ENCODE peak calls at places on chromosomes 1 and 21, in five cellular contexts. Z is mammary epithelial cell, H is PC-3, Y is neural progenitor cell, F is IMR-90. G is an unnamed sample.

GRCh38 chr1:176996455-176997090 is 167.9 kb downstream of the ASTN1 start:
- DNase-seq in Z (no peak), H (no peak), Y (peak), F (no peak), G (no peak)

GRCh38 chr1:209106861-209107260 is 476.7 kb upstream of the CAMK1G start:
- DNase-seq in Z (no peak), H (no peak), Y (no peak), F (no peak), G (no peak)

GRCh38 chr1:216670118-216670870 is 52.9 kb downstream of the ESRRG start:
- DNase-seq in Z (peak), H (peak), Y (no peak), F (peak), G (no peak)

GRCh38 chr1:54464477-54465146 is 58.4 kb upstream of the SSBP3 start:
- DNase-seq in Z (no peak), H (no peak), Y (no peak), F (peak), G (peak)

GRCh38 chr1:72283204-72284083 is 1.1 kb upstream of the NEGR1 start:
- DNase-seq in Z (peak), H (peak), Y (peak), F (peak), G (peak)

GRCh38 chr1:214352838-214353237 is 71.9 kb downstream of the SMYD2 start:
- DNase-seq in Z (no peak), H (no peak), Y (no peak), F (peak), G (no peak)

GRCh38 chr21:28439852-28440251 is 552.8 kb downstream of the LTN1 start:
- DNase-seq in Z (no peak), H (no peak), Y (no peak), F (peak), G (no peak)

GRCh38 chr1:43541721-43542401 is 11.2 kb downstream of the PTPRF start:
- DNase-seq in Z (peak), H (no peak), Y (no peak), F (no peak), G (peak)

GRCh38 chr1:179042087-179042486 is 16.4 kb downstream of the FAM20B start:
- DNase-seq in Z (no peak), H (no peak), Y (no peak), F (no peak), G (no peak)

GRCh38 chr1:192104852-192105251 is 53.4 kb upstream of the RGS18 start:
- DNase-seq in Z (no peak), H (peak), Y (no peak), F (peak), G (peak)

DNA sequence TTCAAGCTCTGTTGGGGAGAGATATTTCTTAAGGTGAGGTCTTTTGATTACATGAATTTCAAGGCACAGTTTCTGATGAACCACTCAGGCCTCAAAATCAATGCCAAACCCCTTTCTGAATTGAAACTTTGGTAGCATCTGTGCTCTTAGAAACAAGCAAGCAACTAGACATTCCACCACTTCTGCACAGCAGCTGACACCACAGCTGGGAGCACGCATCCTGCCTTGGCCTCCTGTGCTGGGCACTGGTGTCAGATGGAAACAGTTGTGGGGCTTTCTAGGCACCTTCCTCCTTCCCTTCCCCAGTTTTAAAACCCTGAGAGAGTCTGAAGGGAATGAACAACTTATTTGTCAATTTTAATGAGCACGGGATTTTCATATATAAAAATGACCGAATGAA is 360.2 kb downstream of the ADGRL2 start:
- DNase-seq in Z (no peak), H (no peak), Y (no peak), F (no peak), G (no peak)
- H2AFZ ChIP-seq in Z (no peak), H (no peak), Y (no peak), F (peak), G (no peak)

DNA sequence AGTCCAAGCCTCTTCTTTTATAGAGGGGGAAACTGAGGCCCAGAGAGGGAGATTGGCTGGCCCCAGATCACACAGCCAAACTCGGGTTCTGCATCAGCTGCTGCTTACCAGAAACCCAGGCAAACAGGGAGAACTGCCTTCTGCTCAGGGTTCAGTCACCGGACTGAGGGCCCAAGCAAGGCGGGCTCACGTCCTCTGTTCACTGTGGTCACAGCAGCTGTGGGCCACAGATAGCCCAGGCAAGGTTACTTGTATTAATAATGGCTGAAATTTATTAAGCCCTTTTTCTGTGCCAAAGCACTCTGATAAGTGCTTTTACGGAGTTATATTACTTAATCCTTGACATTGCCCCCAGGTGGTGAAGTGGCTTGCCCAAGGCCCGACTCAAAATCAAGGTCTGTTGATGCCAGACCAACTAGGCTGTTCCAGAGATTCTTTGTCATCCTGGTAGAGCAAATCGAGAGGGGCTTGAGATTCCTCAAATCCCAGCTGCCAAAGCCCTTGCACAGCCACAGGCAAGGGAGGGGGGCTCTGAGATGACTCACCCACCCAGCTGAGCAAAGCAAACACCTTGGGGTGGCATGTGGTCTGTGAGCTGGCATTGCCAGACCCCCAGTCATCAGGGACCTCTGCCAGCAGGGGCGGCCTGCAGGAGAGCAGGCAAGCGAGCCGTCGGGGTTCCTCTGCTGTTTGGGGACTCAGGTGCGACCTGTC is 36.5 kb downstream of the EPHB2 start:
- DNase-seq in Z (peak), H (peak), Y (no peak), F (peak), G (peak)
- H3K4me3 ChIP-seq in Z (no peak), H (no peak), Y (no peak), F (no peak), G (no peak)

GRCh38 chr1:228163004-228163753 is 2.4 kb upstream of the IBA57 start:
- DNase-seq in Z (peak), H (no peak), Y (no peak), F (no peak), G (no peak)

GRCh38 chr1:228165372-228166169 is at the start of gene IBA57:
- DNase-seq in Z (peak), H (peak), Y (peak), F (peak), G (peak)

GRCh38 chr1:228164561-228165371 is 838 bp upstream of the IBA57 start:
- DNase-seq in Z (no peak), H (no peak), Y (no peak), F (no peak), G (no peak)

GRCh38 chr1:228162286-228163003 is 3.2 kb upstream of the IBA57 start:
- DNase-seq in Z (no peak), H (peak), Y (no peak), F (no peak), G (no peak)

DNA sequence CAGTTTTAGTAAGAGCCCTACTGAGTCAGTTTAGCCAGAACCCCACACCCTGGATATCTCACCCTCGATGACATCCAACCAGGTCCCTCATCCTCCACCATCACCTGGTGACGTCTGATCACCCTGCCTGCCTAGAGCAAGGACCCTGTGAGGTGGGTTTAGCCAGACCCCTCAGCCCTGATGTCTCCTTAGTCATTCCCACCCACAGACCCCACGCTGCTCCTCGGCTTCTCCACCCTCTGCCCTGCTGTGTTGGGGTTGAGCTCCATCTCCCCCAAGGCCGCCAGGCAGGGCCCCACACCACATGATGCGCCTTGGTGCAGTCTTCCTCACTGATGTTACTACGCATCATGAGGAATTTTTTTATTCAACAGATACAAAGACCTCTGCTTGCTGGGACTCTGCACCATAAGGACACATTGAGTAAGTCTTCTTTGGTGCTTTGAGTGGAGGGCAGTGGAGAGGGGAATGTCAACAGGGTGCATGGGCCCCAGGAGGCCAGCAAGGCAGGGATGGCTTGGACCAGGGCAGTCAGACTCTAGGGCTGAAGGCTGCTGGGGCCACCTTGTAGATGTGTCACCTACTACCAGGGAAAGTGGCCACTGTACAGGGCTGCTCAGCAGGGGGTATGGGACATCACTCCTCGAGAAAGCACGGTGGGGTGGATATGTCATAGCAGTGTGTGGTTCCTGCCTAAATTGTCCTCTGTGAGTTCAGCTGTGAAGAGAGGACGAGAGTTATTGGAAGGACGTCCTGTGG is 1.6 kb upstream of the IBA57 start:
- DNase-seq in Z (no peak), H (no peak), Y (no peak), F (no peak), G (no peak)
- H2AFZ ChIP-seq in Z (no peak), H (no peak), Y (no peak), F (no peak), G (no peak)

DNA sequence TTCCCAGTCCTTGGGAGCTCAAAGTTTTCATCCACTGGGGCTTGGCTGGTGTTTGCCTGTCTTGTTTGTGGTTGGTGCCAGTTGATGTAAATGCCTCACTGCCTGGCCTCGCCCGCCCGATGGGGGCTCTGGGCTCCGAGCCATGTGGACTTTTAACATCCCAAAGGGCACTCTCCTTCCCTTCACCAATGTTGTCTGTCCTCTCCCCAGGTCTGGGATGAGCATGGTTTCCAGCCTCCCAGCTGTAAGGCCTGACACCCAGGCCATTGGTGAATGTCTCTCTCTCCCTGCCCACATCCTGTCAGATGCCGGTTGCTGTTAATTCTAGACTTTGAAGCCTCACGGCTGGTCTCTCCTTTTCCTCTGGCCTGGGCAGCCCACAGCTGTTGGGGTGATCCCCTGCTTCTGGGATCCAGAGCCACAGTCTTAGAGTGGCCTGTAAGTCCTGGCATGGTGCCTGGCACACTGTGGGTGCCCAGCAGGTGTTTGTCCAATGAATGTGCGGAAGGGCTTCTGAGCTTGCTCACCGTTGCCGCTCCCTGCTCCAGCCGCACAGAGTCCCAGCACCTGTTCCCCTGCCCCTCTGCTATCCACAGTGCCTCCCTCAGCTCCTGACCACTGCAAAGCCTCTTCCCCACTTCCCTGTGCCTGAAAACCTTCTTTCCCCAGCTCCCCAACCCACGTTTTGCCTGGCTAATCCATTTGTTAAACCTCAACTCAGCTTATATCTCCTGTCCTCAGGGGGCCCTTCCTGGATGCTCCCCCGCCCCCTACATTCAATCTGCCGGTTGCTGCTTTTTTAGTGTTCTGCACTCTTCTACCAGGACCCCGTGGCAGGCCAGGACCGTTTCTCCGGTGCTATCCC is 3.3 kb upstream of the C1orf174 start:
- DNase-seq in Z (no peak), H (no peak), Y (no peak), F (no peak), G (peak)
- H3K4me3 ChIP-seq in Z (no peak), H (no peak), Y (no peak), F (no peak), G (no peak)

GRCh38 chr1:99266731-99267130 is 2.4 kb downstream of the PLPPR4 start:
- DNase-seq in Z (no peak), H (peak), Y (no peak), F (peak), G (peak)

GRCh38 chr1:99265124-99265523 is 832 bp downstream of the PLPPR4 start:
- DNase-seq in Z (no peak), H (no peak), Y (no peak), F (no peak), G (no peak)

GRCh38 chr1:99269321-99269720 is 5.0 kb downstream of the PLPPR4 start:
- DNase-seq in Z (no peak), H (no peak), Y (no peak), F (peak), G (no peak)

GRCh38 chr1:99268021-99268420 is 3.7 kb downstream of the PLPPR4 start:
- DNase-seq in Z (no peak), H (no peak), Y (no peak), F (peak), G (peak)

GRCh38 chr1:99264201-99265021 is at the start of gene PLPPR4:
- DNase-seq in Z (peak), H (peak), Y (peak), F (peak), G (peak)
- H2AFZ ChIP-seq in Z (peak), H (peak), Y (peak), F (peak), G (peak)

GRCh38 chr1:184972281-184973055 is 1.8 kb downstream of the NIBAN1 start:
- DNase-seq in Z (peak), H (peak), Y (no peak), F (peak), G (peak)
- H3K4me3 ChIP-seq in Z (peak), H (peak), Y (no peak), F (peak), G (no peak)

GRCh38 chr1:234562336-234562735 is 47.6 kb downstream of the IRF2BP2 start:
- DNase-seq in Z (no peak), H (no peak), Y (no peak), F (no peak), G (no peak)
- H2AFZ ChIP-seq in Z (peak), H (no peak), Y (no peak), F (no peak), G (no peak)

GRCh38 chr1:31878018-31878417 is 60.1 kb downstream of the PTP4A2 start:
- DNase-seq in Z (no peak), H (no peak), Y (no peak), F (no peak), G (no peak)
- H3K4me3 ChIP-seq in Z (no peak), H (no peak), Y (no peak), F (no peak), G (no peak)

GRCh38 chr1:182269097-182269496 is 122.5 kb downstream of the GLUL start:
- DNase-seq in Z (no peak), H (no peak), Y (no peak), F (no peak), G (no peak)
- H2AFZ ChIP-seq in Z (no peak), H (no peak), Y (no peak), F (no peak), G (no peak)

GRCh38 chr1:238409191-238409846 is 518.6 kb upstream of the ZP4 start:
- DNase-seq in Z (peak), H (peak), Y (no peak), F (peak), G (peak)
- H3K4me3 ChIP-seq in Z (no peak), H (no peak), Y (no peak), F (no peak), G (no peak)

G was measured in osteoblast.